ENCODE peak calls at places on chromosomes 7 and 10, in six cellular contexts. One of them, this sample, is unnamed.

GRCh38 chr10:13184726-13185514 is 23.6 kb downstream of the MCM10 start:
- DNase-seq in activated CD4-positive, alpha-beta T cell treated with anti-CD3 and anti-CD28 coated beads, Interleukin-2, amount 10 ng/mL, durations not matched to agents 7 days and 5 days: no peak
- DNase-seq in LHCN-M2: no peak
- DNase-seq in activated naive CD4-positive, alpha-beta T cell treated with anti-CD3 and anti-CD28 coated beads, Interleukin-2, amount 10 ng/mL, durations not matched to agents 7 days and 5 days: no peak
- DNase-seq in NB4: no peak
- DNase-seq in adrenal gland: no peak
- DNase-seq in this sample: no peak

GRCh38 chr10:93616844-93617360 is 4.6 kb downstream of the PDE6C start:
- DNase-seq in activated CD4-positive, alpha-beta T cell treated with anti-CD3 and anti-CD28 coated beads, Interleukin-2, amount 10 ng/mL, durations not matched to agents 7 days and 5 days: no peak
- DNase-seq in LHCN-M2: no peak
- DNase-seq in activated naive CD4-positive, alpha-beta T cell treated with anti-CD3 and anti-CD28 coated beads, Interleukin-2, amount 10 ng/mL, durations not matched to agents 7 days and 5 days: no peak
- DNase-seq in NB4: peak
- DNase-seq in adrenal gland: no peak
- DNase-seq in this sample: no peak

GRCh38 chr10:117911684-117912083 is 135.1 kb downstream of the RAB11FIP2 start:
- DNase-seq in activated CD4-positive, alpha-beta T cell treated with anti-CD3 and anti-CD28 coated beads, Interleukin-2, amount 10 ng/mL, durations not matched to agents 7 days and 5 days: no peak
- DNase-seq in LHCN-M2: no peak
- DNase-seq in activated naive CD4-positive, alpha-beta T cell treated with anti-CD3 and anti-CD28 coated beads, Interleukin-2, amount 10 ng/mL, durations not matched to agents 7 days and 5 days: no peak
- DNase-seq in NB4: no peak
- DNase-seq in adrenal gland: no peak
- DNase-seq in this sample: no peak

GRCh38 chr7:115229401-115230083 is 307.6 kb downstream of the MDFIC start:
- DNase-seq in activated CD4-positive, alpha-beta T cell treated with anti-CD3 and anti-CD28 coated beads, Interleukin-2, amount 10 ng/mL, durations not matched to agents 7 days and 5 days: no peak
- DNase-seq in LHCN-M2: no peak
- DNase-seq in activated naive CD4-positive, alpha-beta T cell treated with anti-CD3 and anti-CD28 coated beads, Interleukin-2, amount 10 ng/mL, durations not matched to agents 7 days and 5 days: no peak
- DNase-seq in NB4: no peak
- DNase-seq in adrenal gland: no peak
- DNase-seq in this sample: no peak

GRCh38 chr7:136874393-136875032 is 6.1 kb downstream of the CHRM2 start:
- DNase-seq in activated CD4-positive, alpha-beta T cell treated with anti-CD3 and anti-CD28 coated beads, Interleukin-2, amount 10 ng/mL, durations not matched to agents 7 days and 5 days: no peak
- DNase-seq in LHCN-M2: peak
- DNase-seq in activated naive CD4-positive, alpha-beta T cell treated with anti-CD3 and anti-CD28 coated beads, Interleukin-2, amount 10 ng/mL, durations not matched to agents 7 days and 5 days: no peak
- DNase-seq in NB4: peak
- DNase-seq in adrenal gland: no peak
- DNase-seq in this sample: peak

GRCh38 chr10:61284222-61284890 is 168.8 kb downstream of the TMEM26 start:
- DNase-seq in activated CD4-positive, alpha-beta T cell treated with anti-CD3 and anti-CD28 coated beads, Interleukin-2, amount 10 ng/mL, durations not matched to agents 7 days and 5 days: peak
- DNase-seq in LHCN-M2: peak
- DNase-seq in activated naive CD4-positive, alpha-beta T cell treated with anti-CD3 and anti-CD28 coated beads, Interleukin-2, amount 10 ng/mL, durations not matched to agents 7 days and 5 days: no peak
- DNase-seq in NB4: peak
- DNase-seq in adrenal gland: no peak
- DNase-seq in this sample: peak

GRCh38 chr10:3424102-3424803 is 251.7 kb upstream of the PITRM1 start:
- DNase-seq in activated CD4-positive, alpha-beta T cell treated with anti-CD3 and anti-CD28 coated beads, Interleukin-2, amount 10 ng/mL, durations not matched to agents 7 days and 5 days: no peak
- DNase-seq in LHCN-M2: peak
- DNase-seq in activated naive CD4-positive, alpha-beta T cell treated with anti-CD3 and anti-CD28 coated beads, Interleukin-2, amount 10 ng/mL, durations not matched to agents 7 days and 5 days: no peak
- DNase-seq in NB4: peak
- DNase-seq in adrenal gland: peak
- DNase-seq in this sample: no peak

GRCh38 chr7:44279286-44279685 is 46.1 kb downstream of the CAMK2B start:
- DNase-seq in activated CD4-positive, alpha-beta T cell treated with anti-CD3 and anti-CD28 coated beads, Interleukin-2, amount 10 ng/mL, durations not matched to agents 7 days and 5 days: no peak
- DNase-seq in LHCN-M2: no peak
- DNase-seq in activated naive CD4-positive, alpha-beta T cell treated with anti-CD3 and anti-CD28 coated beads, Interleukin-2, amount 10 ng/mL, durations not matched to agents 7 days and 5 days: no peak
- DNase-seq in NB4: no peak
- DNase-seq in adrenal gland: peak
- DNase-seq in this sample: no peak

GRCh38 chr10:120394446-120394845 is 62.6 kb upstream of the PLPP4 start:
- DNase-seq in activated CD4-positive, alpha-beta T cell treated with anti-CD3 and anti-CD28 coated beads, Interleukin-2, amount 10 ng/mL, durations not matched to agents 7 days and 5 days: no peak
- DNase-seq in LHCN-M2: peak
- DNase-seq in activated naive CD4-positive, alpha-beta T cell treated with anti-CD3 and anti-CD28 coated beads, Interleukin-2, amount 10 ng/mL, durations not matched to agents 7 days and 5 days: no peak
- DNase-seq in NB4: no peak
- DNase-seq in adrenal gland: no peak
- DNase-seq in this sample: no peak

GRCh38 chr7:82699773-82700186 is 256.2 kb upstream of the CACNA2D1 start:
- DNase-seq in activated CD4-positive, alpha-beta T cell treated with anti-CD3 and anti-CD28 coated beads, Interleukin-2, amount 10 ng/mL, durations not matched to agents 7 days and 5 days: no peak
- DNase-seq in LHCN-M2: peak
- DNase-seq in activated naive CD4-positive, alpha-beta T cell treated with anti-CD3 and anti-CD28 coated beads, Interleukin-2, amount 10 ng/mL, durations not matched to agents 7 days and 5 days: no peak
- DNase-seq in NB4: no peak
- DNase-seq in adrenal gland: no peak
- DNase-seq in this sample: no peak

GRCh38 chr7:29891766-29892165 is 85.5 kb downstream of the WIPF3 start:
- DNase-seq in activated CD4-positive, alpha-beta T cell treated with anti-CD3 and anti-CD28 coated beads, Interleukin-2, amount 10 ng/mL, durations not matched to agents 7 days and 5 days: no peak
- DNase-seq in LHCN-M2: no peak
- DNase-seq in activated naive CD4-positive, alpha-beta T cell treated with anti-CD3 and anti-CD28 coated beads, Interleukin-2, amount 10 ng/mL, durations not matched to agents 7 days and 5 days: no peak
- DNase-seq in NB4: no peak
- DNase-seq in adrenal gland: no peak
- DNase-seq in this sample: no peak

GRCh38 chr7:31028417-31028988 is 23.6 kb upstream of the ADCYAP1R1 start:
- DNase-seq in activated CD4-positive, alpha-beta T cell treated with anti-CD3 and anti-CD28 coated beads, Interleukin-2, amount 10 ng/mL, durations not matched to agents 7 days and 5 days: no peak
- DNase-seq in LHCN-M2: no peak
- DNase-seq in activated naive CD4-positive, alpha-beta T cell treated with anti-CD3 and anti-CD28 coated beads, Interleukin-2, amount 10 ng/mL, durations not matched to agents 7 days and 5 days: no peak
- DNase-seq in NB4: no peak
- DNase-seq in adrenal gland: no peak
- DNase-seq in this sample: no peak

GRCh38 chr7:47241112-47242065 is 340.5 kb downstream of the TNS3 start:
- DNase-seq in activated CD4-positive, alpha-beta T cell treated with anti-CD3 and anti-CD28 coated beads, Interleukin-2, amount 10 ng/mL, durations not matched to agents 7 days and 5 days: no peak
- DNase-seq in LHCN-M2: peak
- DNase-seq in activated naive CD4-positive, alpha-beta T cell treated with anti-CD3 and anti-CD28 coated beads, Interleukin-2, amount 10 ng/mL, durations not matched to agents 7 days and 5 days: no peak
- DNase-seq in NB4: no peak
- DNase-seq in adrenal gland: no peak
- DNase-seq in this sample: no peak

GRCh38 chr7:27784399-27785053 is 44.6 kb downstream of the TAX1BP1 start:
- DNase-seq in activated CD4-positive, alpha-beta T cell treated with anti-CD3 and anti-CD28 coated beads, Interleukin-2, amount 10 ng/mL, durations not matched to agents 7 days and 5 days: peak
- DNase-seq in LHCN-M2: peak
- DNase-seq in activated naive CD4-positive, alpha-beta T cell treated with anti-CD3 and anti-CD28 coated beads, Interleukin-2, amount 10 ng/mL, durations not matched to agents 7 days and 5 days: no peak
- DNase-seq in NB4: peak
- DNase-seq in adrenal gland: no peak
- DNase-seq in this sample: peak

GRCh38 chr10:6146921-6147320 is 55.8 kb upstream of the PFKFB3 start:
- DNase-seq in activated CD4-positive, alpha-beta T cell treated with anti-CD3 and anti-CD28 coated beads, Interleukin-2, amount 10 ng/mL, durations not matched to agents 7 days and 5 days: no peak
- DNase-seq in LHCN-M2: no peak
- DNase-seq in activated naive CD4-positive, alpha-beta T cell treated with anti-CD3 and anti-CD28 coated beads, Interleukin-2, amount 10 ng/mL, durations not matched to agents 7 days and 5 days: no peak
- DNase-seq in NB4: no peak
- DNase-seq in adrenal gland: no peak
- DNase-seq in this sample: no peak

GRCh38 chr7:2487586-2488271 is 11.5 kb upstream of the GRIFIN start:
- DNase-seq in activated CD4-positive, alpha-beta T cell treated with anti-CD3 and anti-CD28 coated beads, Interleukin-2, amount 10 ng/mL, durations not matched to agents 7 days and 5 days: no peak
- DNase-seq in LHCN-M2: peak
- DNase-seq in activated naive CD4-positive, alpha-beta T cell treated with anti-CD3 and anti-CD28 coated beads, Interleukin-2, amount 10 ng/mL, durations not matched to agents 7 days and 5 days: no peak
- DNase-seq in NB4: no peak
- DNase-seq in adrenal gland: no peak
- DNase-seq in this sample: peak

GRCh38 chr10:101830322-101831168 is 12.3 kb upstream of the OGA start:
- DNase-seq in activated CD4-positive, alpha-beta T cell treated with anti-CD3 and anti-CD28 coated beads, Interleukin-2, amount 10 ng/mL, durations not matched to agents 7 days and 5 days: peak
- DNase-seq in LHCN-M2: peak
- DNase-seq in activated naive CD4-positive, alpha-beta T cell treated with anti-CD3 and anti-CD28 coated beads, Interleukin-2, amount 10 ng/mL, durations not matched to agents 7 days and 5 days: peak
- DNase-seq in NB4: peak
- DNase-seq in adrenal gland: peak
- DNase-seq in this sample: peak

GRCh38 chr10:89207181-89207800 is at the start of gene CH25H:
- DNase-seq in activated CD4-positive, alpha-beta T cell treated with anti-CD3 and anti-CD28 coated beads, Interleukin-2, amount 10 ng/mL, durations not matched to agents 7 days and 5 days: peak
- DNase-seq in LHCN-M2: peak
- DNase-seq in activated naive CD4-positive, alpha-beta T cell treated with anti-CD3 and anti-CD28 coated beads, Interleukin-2, amount 10 ng/mL, durations not matched to agents 7 days and 5 days: peak
- DNase-seq in NB4: peak
- DNase-seq in adrenal gland: peak
- DNase-seq in this sample: peak

GRCh38 chr7:108246227-108246837 is 116.2 kb upstream of the LAMB4 start:
- DNase-seq in activated CD4-positive, alpha-beta T cell treated with anti-CD3 and anti-CD28 coated beads, Interleukin-2, amount 10 ng/mL, durations not matched to agents 7 days and 5 days: no peak
- DNase-seq in LHCN-M2: peak
- DNase-seq in activated naive CD4-positive, alpha-beta T cell treated with anti-CD3 and anti-CD28 coated beads, Interleukin-2, amount 10 ng/mL, durations not matched to agents 7 days and 5 days: no peak
- DNase-seq in NB4: peak
- DNase-seq in adrenal gland: peak
- DNase-seq in this sample: peak

GRCh38 chr7:128672927-128673517 is 930 bp downstream of the GARIN1A start:
- DNase-seq in activated CD4-positive, alpha-beta T cell treated with anti-CD3 and anti-CD28 coated beads, Interleukin-2, amount 10 ng/mL, durations not matched to agents 7 days and 5 days: peak
- DNase-seq in LHCN-M2: no peak
- DNase-seq in activated naive CD4-positive, alpha-beta T cell treated with anti-CD3 and anti-CD28 coated beads, Interleukin-2, amount 10 ng/mL, durations not matched to agents 7 days and 5 days: peak
- DNase-seq in NB4: peak
- DNase-seq in adrenal gland: peak
- DNase-seq in this sample: peak

GRCh38 chr10:70267161-70267933 is 16.5 kb downstream of the NPFFR1 start:
- DNase-seq in activated CD4-positive, alpha-beta T cell treated with anti-CD3 and anti-CD28 coated beads, Interleukin-2, amount 10 ng/mL, durations not matched to agents 7 days and 5 days: no peak
- DNase-seq in LHCN-M2: peak
- DNase-seq in activated naive CD4-positive, alpha-beta T cell treated with anti-CD3 and anti-CD28 coated beads, Interleukin-2, amount 10 ng/mL, durations not matched to agents 7 days and 5 days: no peak
- DNase-seq in NB4: peak
- DNase-seq in adrenal gland: peak
- DNase-seq in this sample: peak

GRCh38 chr10:69317175-69318086 is 39.1 kb downstream of the HK1 start:
- DNase-seq in activated CD4-positive, alpha-beta T cell treated with anti-CD3 and anti-CD28 coated beads, Interleukin-2, amount 10 ng/mL, durations not matched to agents 7 days and 5 days: no peak
- DNase-seq in LHCN-M2: no peak
- DNase-seq in activated naive CD4-positive, alpha-beta T cell treated with anti-CD3 and anti-CD28 coated beads, Interleukin-2, amount 10 ng/mL, durations not matched to agents 7 days and 5 days: no peak
- DNase-seq in NB4: peak
- DNase-seq in adrenal gland: no peak
- DNase-seq in this sample: no peak

GRCh38 chr7:157789942-157790341 is 453.1 kb downstream of the DNAJB6 start:
- DNase-seq in activated CD4-positive, alpha-beta T cell treated with anti-CD3 and anti-CD28 coated beads, Interleukin-2, amount 10 ng/mL, durations not matched to agents 7 days and 5 days: no peak
- DNase-seq in LHCN-M2: no peak
- DNase-seq in activated naive CD4-positive, alpha-beta T cell treated with anti-CD3 and anti-CD28 coated beads, Interleukin-2, amount 10 ng/mL, durations not matched to agents 7 days and 5 days: no peak
- DNase-seq in NB4: no peak
- DNase-seq in adrenal gland: no peak
- DNase-seq in this sample: no peak

GRCh38 chr10:132434405-132435005 is 37.5 kb downstream of the PWWP2B start:
- DNase-seq in activated CD4-positive, alpha-beta T cell treated with anti-CD3 and anti-CD28 coated beads, Interleukin-2, amount 10 ng/mL, durations not matched to agents 7 days and 5 days: peak
- DNase-seq in LHCN-M2: no peak
- DNase-seq in activated naive CD4-positive, alpha-beta T cell treated with anti-CD3 and anti-CD28 coated beads, Interleukin-2, amount 10 ng/mL, durations not matched to agents 7 days and 5 days: peak
- DNase-seq in NB4: peak
- DNase-seq in adrenal gland: peak
- DNase-seq in this sample: no peak

GRCh38 chr7:137655804-137656203 is 191.0 kb downstream of the DGKI start:
- DNase-seq in activated CD4-positive, alpha-beta T cell treated with anti-CD3 and anti-CD28 coated beads, Interleukin-2, amount 10 ng/mL, durations not matched to agents 7 days and 5 days: no peak
- DNase-seq in LHCN-M2: no peak
- DNase-seq in activated naive CD4-positive, alpha-beta T cell treated with anti-CD3 and anti-CD28 coated beads, Interleukin-2, amount 10 ng/mL, durations not matched to agents 7 days and 5 days: no peak
- DNase-seq in NB4: no peak
- DNase-seq in adrenal gland: no peak
- DNase-seq in this sample: peak

GRCh38 chr7:99002827-99003212 is 124.5 kb downstream of the TRRAP start:
- DNase-seq in activated CD4-positive, alpha-beta T cell treated with anti-CD3 and anti-CD28 coated beads, Interleukin-2, amount 10 ng/mL, durations not matched to agents 7 days and 5 days: no peak
- DNase-seq in LHCN-M2: no peak
- DNase-seq in activated naive CD4-positive, alpha-beta T cell treated with anti-CD3 and anti-CD28 coated beads, Interleukin-2, amount 10 ng/mL, durations not matched to agents 7 days and 5 days: no peak
- DNase-seq in NB4: no peak
- DNase-seq in adrenal gland: no peak
- DNase-seq in this sample: no peak

GRCh38 chr7:121608785-121609184 is 212.7 kb upstream of the FAM3C start:
- DNase-seq in activated CD4-positive, alpha-beta T cell treated with anti-CD3 and anti-CD28 coated beads, Interleukin-2, amount 10 ng/mL, durations not matched to agents 7 days and 5 days: no peak
- DNase-seq in LHCN-M2: no peak
- DNase-seq in activated naive CD4-positive, alpha-beta T cell treated with anti-CD3 and anti-CD28 coated beads, Interleukin-2, amount 10 ng/mL, durations not matched to agents 7 days and 5 days: no peak
- DNase-seq in NB4: no peak
- DNase-seq in adrenal gland: peak
- DNase-seq in this sample: no peak

GRCh38 chr7:83005410-83005809 is 157.3 kb downstream of the PCLO start:
- DNase-seq in activated CD4-positive, alpha-beta T cell treated with anti-CD3 and anti-CD28 coated beads, Interleukin-2, amount 10 ng/mL, durations not matched to agents 7 days and 5 days: no peak
- DNase-seq in LHCN-M2: no peak
- DNase-seq in activated naive CD4-positive, alpha-beta T cell treated with anti-CD3 and anti-CD28 coated beads, Interleukin-2, amount 10 ng/mL, durations not matched to agents 7 days and 5 days: no peak
- DNase-seq in NB4: peak
- DNase-seq in adrenal gland: no peak
- DNase-seq in this sample: no peak

GRCh38 chr7:134364619-134365037 is 47.9 kb upstream of the SLC35B4 start:
- DNase-seq in activated CD4-positive, alpha-beta T cell treated with anti-CD3 and anti-CD28 coated beads, Interleukin-2, amount 10 ng/mL, durations not matched to agents 7 days and 5 days: no peak
- DNase-seq in LHCN-M2: peak
- DNase-seq in activated naive CD4-positive, alpha-beta T cell treated with anti-CD3 and anti-CD28 coated beads, Interleukin-2, amount 10 ng/mL, durations not matched to agents 7 days and 5 days: no peak
- DNase-seq in NB4: no peak
- DNase-seq in adrenal gland: no peak
- DNase-seq in this sample: peak

GRCh38 chr7:11959121-11959520 is 127.1 kb upstream of the THSD7A start:
- DNase-seq in activated CD4-positive, alpha-beta T cell treated with anti-CD3 and anti-CD28 coated beads, Interleukin-2, amount 10 ng/mL, durations not matched to agents 7 days and 5 days: no peak
- DNase-seq in LHCN-M2: no peak
- DNase-seq in activated naive CD4-positive, alpha-beta T cell treated with anti-CD3 and anti-CD28 coated beads, Interleukin-2, amount 10 ng/mL, durations not matched to agents 7 days and 5 days: no peak
- DNase-seq in NB4: no peak
- DNase-seq in adrenal gland: no peak
- DNase-seq in this sample: no peak

GRCh38 chr7:1209097-1209496 is 23.6 kb upstream of the UNCX start:
- DNase-seq in activated CD4-positive, alpha-beta T cell treated with anti-CD3 and anti-CD28 coated beads, Interleukin-2, amount 10 ng/mL, durations not matched to agents 7 days and 5 days: no peak
- DNase-seq in LHCN-M2: no peak
- DNase-seq in activated naive CD4-positive, alpha-beta T cell treated with anti-CD3 and anti-CD28 coated beads, Interleukin-2, amount 10 ng/mL, durations not matched to agents 7 days and 5 days: no peak
- DNase-seq in NB4: no peak
- DNase-seq in adrenal gland: no peak
- DNase-seq in this sample: no peak

GRCh38 chr7:73313521-73313906 is 4.9 kb upstream of the NSUN5 start:
- DNase-seq in activated CD4-positive, alpha-beta T cell treated with anti-CD3 and anti-CD28 coated beads, Interleukin-2, amount 10 ng/mL, durations not matched to agents 7 days and 5 days: no peak
- DNase-seq in LHCN-M2: no peak
- DNase-seq in activated naive CD4-positive, alpha-beta T cell treated with anti-CD3 and anti-CD28 coated beads, Interleukin-2, amount 10 ng/mL, durations not matched to agents 7 days and 5 days: no peak
- DNase-seq in NB4: no peak
- DNase-seq in adrenal gland: no peak
- DNase-seq in this sample: no peak

GRCh38 chr10:10897400-10897799 is 120.3 kb upstream of the CELF2 start:
- DNase-seq in activated CD4-positive, alpha-beta T cell treated with anti-CD3 and anti-CD28 coated beads, Interleukin-2, amount 10 ng/mL, durations not matched to agents 7 days and 5 days: no peak
- DNase-seq in LHCN-M2: no peak
- DNase-seq in activated naive CD4-positive, alpha-beta T cell treated with anti-CD3 and anti-CD28 coated beads, Interleukin-2, amount 10 ng/mL, durations not matched to agents 7 days and 5 days: no peak
- DNase-seq in NB4: no peak
- DNase-seq in adrenal gland: no peak
- DNase-seq in this sample: no peak

GRCh38 chr7:8117195-8117594 is 144.8 kb downstream of the ICA1 start:
- DNase-seq in activated CD4-positive, alpha-beta T cell treated with anti-CD3 and anti-CD28 coated beads, Interleukin-2, amount 10 ng/mL, durations not matched to agents 7 days and 5 days: no peak
- DNase-seq in LHCN-M2: peak
- DNase-seq in activated naive CD4-positive, alpha-beta T cell treated with anti-CD3 and anti-CD28 coated beads, Interleukin-2, amount 10 ng/mL, durations not matched to agents 7 days and 5 days: no peak
- DNase-seq in NB4: peak
- DNase-seq in adrenal gland: no peak
- DNase-seq in this sample: no peak

GRCh38 chr10:6136215-6137201 is 47.7 kb downstream of the RBM17 start:
- DNase-seq in activated CD4-positive, alpha-beta T cell treated with anti-CD3 and anti-CD28 coated beads, Interleukin-2, amount 10 ng/mL, durations not matched to agents 7 days and 5 days: peak
- DNase-seq in LHCN-M2: peak
- DNase-seq in activated naive CD4-positive, alpha-beta T cell treated with anti-CD3 and anti-CD28 coated beads, Interleukin-2, amount 10 ng/mL, durations not matched to agents 7 days and 5 days: peak
- DNase-seq in NB4: no peak
- DNase-seq in adrenal gland: no peak
- DNase-seq in this sample: peak

GRCh38 chr10:71648595-71649320 is 70.8 kb downstream of the C10orf105 start:
- DNase-seq in activated CD4-positive, alpha-beta T cell treated with anti-CD3 and anti-CD28 coated beads, Interleukin-2, amount 10 ng/mL, durations not matched to agents 7 days and 5 days: no peak
- DNase-seq in LHCN-M2: no peak
- DNase-seq in activated naive CD4-positive, alpha-beta T cell treated with anti-CD3 and anti-CD28 coated beads, Interleukin-2, amount 10 ng/mL, durations not matched to agents 7 days and 5 days: no peak
- DNase-seq in NB4: peak
- DNase-seq in adrenal gland: no peak
- DNase-seq in this sample: no peak

GRCh38 chr7:100736671-100737070 is 3.3 kb downstream of the ZAN start:
- DNase-seq in activated CD4-positive, alpha-beta T cell treated with anti-CD3 and anti-CD28 coated beads, Interleukin-2, amount 10 ng/mL, durations not matched to agents 7 days and 5 days: no peak
- DNase-seq in LHCN-M2: no peak
- DNase-seq in activated naive CD4-positive, alpha-beta T cell treated with anti-CD3 and anti-CD28 coated beads, Interleukin-2, amount 10 ng/mL, durations not matched to agents 7 days and 5 days: no peak
- DNase-seq in NB4: no peak
- DNase-seq in adrenal gland: no peak
- DNase-seq in this sample: no peak

GRCh38 chr10:123926401-123927264 is 35.0 kb upstream of the CPXM2 start:
- DNase-seq in activated CD4-positive, alpha-beta T cell treated with anti-CD3 and anti-CD28 coated beads, Interleukin-2, amount 10 ng/mL, durations not matched to agents 7 days and 5 days: no peak
- DNase-seq in LHCN-M2: no peak
- DNase-seq in activated naive CD4-positive, alpha-beta T cell treated with anti-CD3 and anti-CD28 coated beads, Interleukin-2, amount 10 ng/mL, durations not matched to agents 7 days and 5 days: no peak
- DNase-seq in NB4: peak
- DNase-seq in adrenal gland: no peak
- DNase-seq in this sample: peak